ENCODE peak calls at places on chromosomes 3 and 15, in five cellular contexts. One of them, this sample, is unnamed.

GRCh38 chr3:41148901-41149300 is 50.4 kb upstream of the CTNNB1 start:
- DNase-seq in GM12891: no peak
- DNase-seq in heart left ventricle: no peak
- DNase-seq in ovary: no peak
- DNase-seq in body of pancreas: no peak
- DNase-seq in this sample: no peak

GRCh38 chr3:194381460-194381875 is 11.9 kb upstream of the LRRC15 start:
- DNase-seq in GM12891: no peak
- DNase-seq in body of pancreas: no peak
- DNase-seq in ovary: peak; percentile 22
- DNase-seq in heart left ventricle: no peak
- DNase-seq in this sample: peak; percentile 94

GRCh38 chr3:125593991-125594574 is 1.2 kb downstream of the OSBPL11 start:
- DNase-seq in GM12891: no peak
- DNase-seq in body of pancreas: no peak
- DNase-seq in ovary: no peak
- DNase-seq in heart left ventricle: no peak
- DNase-seq in this sample: no peak

GRCh38 chr15:21260966-21261395 is 179.3 kb downstream of the POTEB3 start:
- DNase-seq in ovary: peak; percentile 39
- DNase-seq in GM12891: no peak
- DNase-seq in heart left ventricle: no peak
- DNase-seq in body of pancreas: no peak
- DNase-seq in this sample: no peak

GRCh38 chr3:57910988-57911387 is 97.2 kb upstream of the FLNB start:
- DNase-seq in body of pancreas: peak; percentile 9
- DNase-seq in GM12891: no peak
- DNase-seq in heart left ventricle: no peak
- DNase-seq in ovary: no peak
- DNase-seq in this sample: no peak

GRCh38 chr3:128080323-128080898 is 28.2 kb downstream of the SEC61A1 start:
- DNase-seq in heart left ventricle: no peak
- DNase-seq in ovary: no peak
- DNase-seq in GM12891: no peak
- DNase-seq in body of pancreas: no peak
- DNase-seq in this sample: peak; percentile 52

GRCh38 chr3:96190024-96190616 is 624.3 kb upstream of the EPHA6 start:
- DNase-seq in body of pancreas: no peak
- DNase-seq in GM12891: no peak
- DNase-seq in ovary: no peak
- DNase-seq in heart left ventricle: no peak
- DNase-seq in this sample: no peak

GRCh38 chr3:3991598-3991997 is 192.4 kb downstream of the LRRN1 start:
- DNase-seq in ovary: no peak
- DNase-seq in GM12891: no peak
- DNase-seq in body of pancreas: no peak
- DNase-seq in heart left ventricle: no peak
- DNase-seq in this sample: no peak

GRCh38 chr15:64905941-64906340 is 5.8 kb upstream of the ANKDD1A start:
- DNase-seq in body of pancreas: no peak
- DNase-seq in GM12891: no peak
- DNase-seq in ovary: no peak
- DNase-seq in heart left ventricle: no peak
- DNase-seq in this sample: no peak

GRCh38 chr3:194584866-194585265 is 48.4 kb downstream of the TMEM44 start:
- DNase-seq in GM12891: no peak
- DNase-seq in body of pancreas: no peak
- DNase-seq in heart left ventricle: no peak
- DNase-seq in ovary: no peak
- DNase-seq in this sample: no peak

GRCh38 chr15:69417581-69417980 is 3.4 kb downstream of the KIF23 start:
- DNase-seq in body of pancreas: no peak
- DNase-seq in ovary: no peak
- DNase-seq in heart left ventricle: no peak
- DNase-seq in GM12891: no peak
- DNase-seq in this sample: no peak

GRCh38 chr3:12810013-12810780 is 13.7 kb downstream of the CAND2 start:
- DNase-seq in ovary: peak; percentile 99
- DNase-seq in body of pancreas: peak; percentile 97
- DNase-seq in GM12891: peak; percentile 99
- DNase-seq in heart left ventricle: peak; percentile 96
- DNase-seq in this sample: peak; percentile 92

GRCh38 chr3:62873672-62874397 is 1.4 kb downstream of the CADPS start:
- DNase-seq in body of pancreas: peak; percentile 58
- DNase-seq in ovary: peak; percentile 48
- DNase-seq in heart left ventricle: peak; percentile 64
- DNase-seq in GM12891: no peak
- DNase-seq in this sample: no peak

GRCh38 chr15:69140306-69140705 is 20.1 kb upstream of the GLCE start:
- DNase-seq in GM12891: no peak
- DNase-seq in body of pancreas: no peak
- DNase-seq in heart left ventricle: no peak
- DNase-seq in ovary: no peak
- DNase-seq in this sample: no peak

GRCh38 chr3:129277829-129278271 is 820 bp upstream of the HMCES start:
- DNase-seq in body of pancreas: no peak
- DNase-seq in GM12891: no peak
- DNase-seq in heart left ventricle: peak; percentile 18
- DNase-seq in ovary: peak; percentile 40
- DNase-seq in this sample: no peak

GRCh38 chr3:79497447-79498111 is 270.2 kb downstream of the ROBO1 start:
- DNase-seq in GM12891: peak; percentile 24
- DNase-seq in heart left ventricle: no peak
- DNase-seq in body of pancreas: no peak
- DNase-seq in ovary: no peak
- DNase-seq in this sample: no peak

GRCh38 chr15:76328962-76329361 is 7.6 kb upstream of the ISL2 start:
- DNase-seq in body of pancreas: no peak
- DNase-seq in GM12891: no peak
- DNase-seq in heart left ventricle: no peak
- DNase-seq in ovary: no peak
- DNase-seq in this sample: no peak

GRCh38 chr3:58176827-58177489 is 33.8 kb downstream of the DNASE1L3 start:
- DNase-seq in GM12891: no peak
- DNase-seq in heart left ventricle: no peak
- DNase-seq in body of pancreas: no peak
- DNase-seq in ovary: no peak
- DNase-seq in this sample: no peak

GRCh38 chr3:112136959-112137693 is 4.1 kb upstream of the GCSAM start:
- DNase-seq in body of pancreas: no peak
- DNase-seq in heart left ventricle: no peak
- DNase-seq in GM12891: no peak
- DNase-seq in ovary: no peak
- DNase-seq in this sample: no peak

GRCh38 chr3:133926736-133927542 is 31.3 kb upstream of the RAB6B start:
- DNase-seq in GM12891: no peak
- DNase-seq in ovary: no peak
- DNase-seq in body of pancreas: no peak
- DNase-seq in heart left ventricle: no peak
- DNase-seq in this sample: no peak

GRCh38 chr3:14177580-14178246 is 688 bp downstream of the XPC start:
- DNase-seq in GM12891: no peak
- DNase-seq in heart left ventricle: no peak
- DNase-seq in ovary: no peak
- DNase-seq in body of pancreas: no peak
- DNase-seq in this sample: no peak

GRCh38 chr3:188361888-188362287 is 207.9 kb downstream of the LPP start:
- DNase-seq in ovary: no peak
- DNase-seq in body of pancreas: no peak
- DNase-seq in heart left ventricle: no peak
- DNase-seq in GM12891: no peak
- DNase-seq in this sample: no peak

GRCh38 chr3:129553771-129554170 is 10.8 kb downstream of the H1-8 start:
- DNase-seq in body of pancreas: no peak
- DNase-seq in heart left ventricle: no peak
- DNase-seq in GM12891: no peak
- DNase-seq in ovary: no peak
- DNase-seq in this sample: no peak

GRCh38 chr3:50268703-50269451 is at the start of gene SEMA3B:
- DNase-seq in ovary: peak; percentile 74
- DNase-seq in body of pancreas: peak; percentile 97
- DNase-seq in GM12891: no peak
- DNase-seq in heart left ventricle: peak; percentile 68
- DNase-seq in this sample: peak; percentile 91

GRCh38 chr3:50268276-50268675 is 671 bp upstream of the SEMA3B start:
- DNase-seq in heart left ventricle: no peak
- DNase-seq in GM12891: no peak
- DNase-seq in body of pancreas: no peak
- DNase-seq in ovary: no peak
- DNase-seq in this sample: no peak

GRCh38 chr3:50266808-50267207 is 2.1 kb upstream of the SEMA3B start:
- DNase-seq in ovary: peak; percentile 53
- DNase-seq in heart left ventricle: no peak
- DNase-seq in GM12891: no peak
- DNase-seq in body of pancreas: no peak
- DNase-seq in this sample: no peak

GRCh38 chr3:50265988-50266387 is 3.0 kb upstream of the SEMA3B start:
- DNase-seq in body of pancreas: no peak
- DNase-seq in GM12891: no peak
- DNase-seq in ovary: peak; percentile 54
- DNase-seq in heart left ventricle: no peak
- DNase-seq in this sample: no peak

DNA sequence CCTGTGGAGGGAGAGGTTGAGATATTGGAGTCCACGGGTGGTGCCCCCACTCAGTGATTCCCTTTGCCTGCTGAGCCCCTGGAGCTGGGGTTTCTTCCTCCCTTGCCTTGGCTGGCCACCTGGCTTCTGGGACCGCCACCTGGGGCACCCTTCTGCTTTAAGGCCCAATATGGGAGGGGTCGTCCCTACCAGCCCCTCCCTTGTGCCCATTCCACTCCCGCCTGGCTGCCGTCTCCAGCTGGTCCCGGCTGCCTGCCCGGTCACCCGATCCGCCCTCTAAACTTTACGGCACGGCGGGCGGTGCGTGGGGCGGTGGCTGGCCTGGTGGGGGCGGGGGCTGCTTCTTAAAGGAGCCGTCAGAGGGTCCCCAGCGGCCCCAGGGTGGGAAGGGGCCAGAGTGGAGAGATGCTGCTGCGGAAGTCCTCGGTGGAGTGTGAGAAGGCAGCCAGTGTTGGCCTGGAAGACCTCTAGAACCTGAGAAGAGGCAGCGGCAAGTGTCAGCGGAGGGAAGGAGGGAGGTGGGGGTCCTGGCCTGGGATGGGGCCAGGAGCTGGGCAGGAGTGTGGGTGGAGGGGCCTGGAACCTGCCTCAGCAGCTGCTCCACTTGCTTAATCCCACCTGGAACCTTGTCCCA is 1.6 kb upstream of the SEMA3B start:
- DNase-seq in GM12891: no peak
- DNase-seq in heart left ventricle: peak; percentile 78
- DNase-seq in ovary: peak; percentile 85
- DNase-seq in body of pancreas: peak; percentile 74
- DNase-seq in this sample: no peak
- TF ChIP-seq POLR2A in GM12891: no peak
- TF ChIP-seq POLR2A in heart left ventricle: no peak
- TF ChIP-seq POLR2A in ovary: no peak
- TF ChIP-seq POLR2A in body of pancreas: peak; percentile 92
- TF ChIP-seq POLR2A in this sample: peak; percentile 10

GRCh38 chr3:49706456-49707112 is 12.9 kb downstream of the AMIGO3 start:
- DNase-seq in body of pancreas: no peak
- DNase-seq in heart left ventricle: no peak
- DNase-seq in GM12891: no peak
- DNase-seq in ovary: no peak
- DNase-seq in this sample: no peak
- TF ChIP-seq POLR2A in body of pancreas: no peak
- TF ChIP-seq POLR2A in heart left ventricle: no peak
- TF ChIP-seq POLR2A in GM12891: no peak
- TF ChIP-seq POLR2A in ovary: no peak
- TF ChIP-seq POLR2A in this sample: no peak

GRCh38 chr3:51997935-51998596 is 2.4 kb upstream of the RPL29 start:
- DNase-seq in GM12891: no peak
- DNase-seq in body of pancreas: no peak
- DNase-seq in ovary: no peak
- DNase-seq in heart left ventricle: no peak
- DNase-seq in this sample: peak; percentile 82

GRCh38 chr3:51994530-51994929 is 1.2 kb downstream of the RPL29 start:
- DNase-seq in heart left ventricle: no peak
- DNase-seq in ovary: no peak
- DNase-seq in GM12891: no peak
- DNase-seq in body of pancreas: no peak
- DNase-seq in this sample: no peak

GRCh38 chr3:51998774-51999173 is 3.1 kb upstream of the RPL29 start:
- DNase-seq in ovary: no peak
- DNase-seq in GM12891: no peak
- DNase-seq in heart left ventricle: no peak
- DNase-seq in body of pancreas: no peak
- DNase-seq in this sample: no peak

GRCh38 chr3:51997172-51997571 is 1.5 kb upstream of the RPL29 start:
- DNase-seq in body of pancreas: no peak
- DNase-seq in GM12891: no peak
- DNase-seq in heart left ventricle: no peak
- DNase-seq in ovary: no peak
- DNase-seq in this sample: no peak

GRCh38 chr3:51995346-51996156 is at the start of gene RPL29:
- DNase-seq in ovary: peak; percentile 94
- DNase-seq in GM12891: peak; percentile 94
- DNase-seq in heart left ventricle: peak; percentile 93
- DNase-seq in body of pancreas: peak; percentile 95
- DNase-seq in this sample: peak; percentile 88
- TF ChIP-seq POLR2A in ovary: peak; percentile 76
- TF ChIP-seq POLR2A in GM12891: peak; percentile 97
- TF ChIP-seq POLR2A in heart left ventricle: no peak
- TF ChIP-seq POLR2A in body of pancreas: peak; percentile 79
- TF ChIP-seq POLR2A in this sample: peak; percentile 81

GRCh38 chr15:24954783-24955548 is at the start of the genes SNRPN and SNURF:
- DNase-seq in body of pancreas: peak; percentile 74
- DNase-seq in ovary: peak; percentile 78
- DNase-seq in GM12891: peak; percentile 27
- DNase-seq in heart left ventricle: peak; percentile 74
- DNase-seq in this sample: peak; percentile 15
- TF ChIP-seq POLR2A in body of pancreas: peak; percentile 86
- TF ChIP-seq POLR2A in ovary: peak; percentile 58
- TF ChIP-seq POLR2A in GM12891: peak; percentile 84
- TF ChIP-seq POLR2A in heart left ventricle: peak; percentile 12
- TF ChIP-seq POLR2A in this sample: peak; percentile 74

DNA sequence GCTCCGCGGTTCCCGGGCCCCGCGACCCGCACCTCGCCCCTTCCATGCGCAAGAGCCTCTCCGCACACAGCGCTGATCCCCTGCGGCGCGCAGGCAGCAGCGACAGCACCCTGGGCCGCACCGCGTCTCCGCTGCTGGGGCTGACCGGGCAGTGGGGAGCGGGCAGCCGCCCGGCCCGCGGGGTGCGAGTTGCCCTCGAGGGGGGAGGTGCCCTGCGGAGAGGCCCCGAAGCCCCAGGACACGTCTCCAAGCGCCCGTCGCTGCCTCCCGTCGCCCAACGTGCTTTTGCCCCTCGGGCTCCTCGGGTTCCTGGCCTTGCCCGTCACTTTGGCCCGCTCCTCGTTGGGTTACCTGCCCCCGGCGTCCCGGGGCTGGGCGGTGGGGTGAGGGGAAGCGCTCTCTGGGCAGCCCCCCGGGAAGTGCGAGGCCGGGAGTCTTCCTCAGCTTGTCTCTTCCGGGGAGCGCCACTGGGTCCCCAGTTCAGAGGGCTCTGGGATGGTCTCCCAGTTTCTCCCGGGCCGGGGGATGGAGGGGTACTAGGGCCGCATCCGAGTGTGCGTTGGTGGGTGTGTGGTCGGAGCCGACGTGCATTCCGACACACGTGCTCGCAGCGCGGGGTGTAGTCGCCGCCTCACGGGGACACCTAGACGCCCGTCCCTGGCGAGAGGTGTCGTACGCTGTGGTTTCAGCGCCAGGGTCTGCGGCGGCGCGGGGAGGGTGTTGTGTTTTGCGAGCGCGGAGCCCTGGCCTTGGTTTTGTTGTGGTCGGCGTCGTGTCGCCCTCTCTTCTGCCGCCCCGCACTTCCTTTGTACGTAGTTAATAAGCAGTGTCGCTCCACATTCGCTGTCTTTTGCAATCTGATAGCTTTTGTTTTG is 1.9 kb downstream of the IGF1R start:
- DNase-seq in ovary: peak; percentile 71
- DNase-seq in body of pancreas: peak; percentile 51
- DNase-seq in heart left ventricle: peak; percentile 25
- DNase-seq in GM12891: no peak
- DNase-seq in this sample: no peak
- TF ChIP-seq POLR2A in ovary: peak; percentile 19
- TF ChIP-seq POLR2A in body of pancreas: peak; percentile 67
- TF ChIP-seq POLR2A in heart left ventricle: no peak
- TF ChIP-seq POLR2A in GM12891: no peak
- TF ChIP-seq POLR2A in this sample: no peak